ENCODE peak calls at places on chromosome 5, in seven cellular contexts. B is NCI-H1105; Q is adrenal gland; X is stimulated activated CD4-positive, alpha-beta T cell treated with anti-CD3 and anti-CD28 coated beads, Interleukin-1b, Interleukin-23, amount 100 ng/mL, for 48 hours; M is left cardiac atrium; T is EL; C is NCI-H1930. O is an unnamed sample.
A peak's percentile ranks its signal among the peaks of the same experiment; 100 is the strongest.

GRCh38 chr5:179212870-179213269 is 132.4 kb downstream of the ADAMTS2 start:
- DNase-seq in B (no peak), Q (no peak), X (no peak), M (no peak), T (peak; percentile 34), C (no peak), O (peak; percentile 34)

GRCh38 chr5:134365604-134366003 is 1.4 kb downstream of the CDKL3 start:
- DNase-seq in B (no peak), Q (no peak), X (no peak), M (no peak), T (no peak), C (no peak), O (no peak)

GRCh38 chr5:57456056-57456455 is 26.6 kb downstream of the ACTBL2 start:
- DNase-seq in B (no peak), Q (no peak), X (no peak), M (no peak), T (no peak), C (no peak), O (no peak)

GRCh38 chr5:93320920-93321319 is 260.1 kb downstream of the NR2F1-AS1 start:
- DNase-seq in B (no peak), Q (no peak), X (no peak), M (no peak), T (no peak), C (no peak), O (no peak)

GRCh38 chr5:135328128-135328687 is 70.8 kb downstream of the MACROH2A1 start:
- DNase-seq in B (no peak), Q (no peak), X (no peak), M (no peak), T (no peak), C (no peak), O (no peak)

GRCh38 chr5:76670508-76670907 is 45.4 kb upstream of the F2R start:
- DNase-seq in B (no peak), Q (no peak), X (no peak), M (no peak), T (no peak), C (no peak), O (no peak)

GRCh38 chr5:154143121-154143725 is 47.3 kb upstream of the GALNT10 start:
- DNase-seq in B (no peak), Q (no peak), X (no peak), M (no peak), T (no peak), C (no peak), O (no peak)

GRCh38 chr5:176899946-176900782 is 1.0 kb upstream of the HK3 start:
- DNase-seq in B (no peak), Q (peak; percentile 30), X (no peak), M (no peak), T (no peak), C (no peak), O (no peak)

GRCh38 chr5:159552751-159553150 is 222.5 kb upstream of the IL12B start:
- DNase-seq in B (no peak), Q (no peak), X (no peak), M (no peak), T (peak; percentile 45), C (no peak), O (no peak)

O was measured in activated CD8-positive, alpha-beta T cell treated with anti-CD3 and anti-CD28 coated beads for 36 hours.